ENCODE peak calls at places on chromosomes 12 and 14, in ten cellular contexts. M, I, W, A, J, K, F, P, B and G are unnamed samples.

GRCh38 chr12:6632026-6632978 is 3.5 kb downstream of the LPAR5 start:
- DNase-seq in J (no peak), B (no peak), M (peak), I (no peak), K (peak), W (no peak), P (no peak), F (no peak), A (peak), G (peak)

GRCh38 chr14:78491015-78491414 is 320.8 kb downstream of the NRXN3 start:
- DNase-seq in F (no peak), K (no peak), A (no peak), W (no peak), P (no peak), M (no peak), J (no peak), I (no peak), B (no peak), G (no peak)

GRCh38 chr14:102545461-102546265 is 36.1 kb upstream of the ANKRD9 start:
- DNase-seq in I (no peak), K (no peak), A (peak), P (no peak), F (peak), W (no peak), J (no peak), M (no peak), B (peak), G (peak)

GRCh38 chr12:91852646-91853045 is 293.0 kb downstream of the BTG1 start:
- DNase-seq in W (peak), B (no peak), A (peak), P (no peak), M (no peak), F (no peak), K (no peak), J (no peak), I (no peak), G (no peak)

GRCh38 chr12:52233462-52234141 is 559 bp downstream of the KRT7 start:
- DNase-seq in J (no peak), B (no peak), F (no peak), M (no peak), P (no peak), A (peak), I (no peak), K (no peak), W (no peak), G (no peak)

GRCh38 chr12:5807090-5807414 is 138.0 kb downstream of the ANO2 start:
- DNase-seq in I (no peak), A (peak), P (no peak), K (no peak), B (peak), F (no peak), J (no peak), M (no peak), W (no peak), G (no peak)

GRCh38 chr12:131911251-131911650 is 16.8 kb downstream of the ULK1 start:
- DNase-seq in I (no peak), A (no peak), K (no peak), P (no peak), B (no peak), W (no peak), J (no peak), M (no peak), F (no peak), G (no peak)

GRCh38 chr12:50283924-50284236 is 560 bp upstream of the LIMA1 start:
- DNase-seq in M (no peak), K (no peak), B (no peak), W (no peak), A (peak), J (no peak), F (no peak), P (no peak), I (no peak), G (peak)

GRCh38 chr12:20451759-20452158 is 83.4 kb downstream of the PDE3A start:
- DNase-seq in A (peak), J (no peak), F (no peak), P (no peak), I (no peak), M (no peak), B (peak), K (no peak), W (peak), G (no peak)

GRCh38 chr14:34931206-34931605 is 51.6 kb upstream of the SRP54 start:
- DNase-seq in B (no peak), W (no peak), I (no peak), P (no peak), F (no peak), M (no peak), A (peak), K (peak), J (no peak), G (no peak)

GRCh38 chr12:103865151-103865730 is 24.2 kb upstream of the NT5DC3 start:
- DNase-seq in I (no peak), A (peak), B (no peak), M (no peak), J (no peak), P (no peak), F (no peak), W (no peak), K (no peak), G (no peak)

GRCh38 chr14:49173765-49174373 is 412.3 kb downstream of the RPS29 start:
- DNase-seq in P (peak), K (peak), W (peak), A (peak), J (no peak), F (peak), M (no peak), I (no peak), B (peak), G (peak)

GRCh38 chr14:50766338-50766886 is 64.5 kb downstream of the NIN start:
- DNase-seq in F (no peak), W (no peak), P (no peak), B (no peak), J (no peak), M (no peak), A (peak), K (no peak), I (no peak), G (no peak)

GRCh38 chr12:43988838-43989560 is 153.1 kb downstream of the TMEM117 start:
- DNase-seq in B (no peak), P (no peak), W (no peak), I (no peak), A (peak), K (no peak), J (no peak), F (no peak), M (no peak), G (no peak)

GRCh38 chr12:19771858-19772257 is 332.6 kb downstream of the AEBP2 start:
- DNase-seq in P (no peak), F (no peak), B (peak), I (no peak), J (no peak), K (no peak), A (peak), W (no peak), M (no peak), G (no peak)